ENCODE peak calls at places on chromosomes 6 and 20, in six cellular contexts. One of them, this sample, is unnamed.

GRCh38 chr20:43658068-43658722 is 8.7 kb upstream of the MYBL2 start:
- ATAC-seq in upper lobe of left lung: no peak
- ATAC-seq in A549: peak
- ATAC-seq in GM12878: peak
- ATAC-seq in K562: peak
- ATAC-seq in HepG2: peak
- ATAC-seq in this sample: no peak

GRCh38 chr6:138492113-138492512 is 7.2 kb downstream of the NHSL1 start:
- ATAC-seq in upper lobe of left lung: no peak
- ATAC-seq in A549: no peak
- ATAC-seq in GM12878: peak
- ATAC-seq in K562: no peak
- ATAC-seq in HepG2: peak
- ATAC-seq in this sample: no peak

GRCh38 chr6:85690071-85690470 is 47.4 kb upstream of the SYNCRIP start:
- ATAC-seq in upper lobe of left lung: no peak
- ATAC-seq in A549: no peak
- ATAC-seq in GM12878: no peak
- ATAC-seq in K562: peak
- ATAC-seq in HepG2: peak
- ATAC-seq in this sample: no peak

GRCh38 chr6:55034752-55035151 is 139.6 kb upstream of the HCRTR2 start:
- ATAC-seq in upper lobe of left lung: peak
- ATAC-seq in A549: no peak
- ATAC-seq in GM12878: no peak
- ATAC-seq in K562: no peak
- ATAC-seq in HepG2: no peak
- ATAC-seq in this sample: no peak

GRCh38 chr6:5713519-5713918 is 293.2 kb downstream of the NRN1 start:
- ATAC-seq in upper lobe of left lung: no peak
- ATAC-seq in A549: no peak
- ATAC-seq in GM12878: no peak
- ATAC-seq in K562: no peak
- ATAC-seq in HepG2: peak
- ATAC-seq in this sample: no peak

GRCh38 chr6:168774381-168774780 is 333.4 kb downstream of the SMOC2 start:
- ATAC-seq in upper lobe of left lung: no peak
- ATAC-seq in A549: no peak
- ATAC-seq in GM12878: no peak
- ATAC-seq in K562: no peak
- ATAC-seq in HepG2: no peak
- ATAC-seq in this sample: no peak

GRCh38 chr20:2521369-2522305 is 12.9 kb upstream of the ZNF343 start:
- ATAC-seq in upper lobe of left lung: no peak
- ATAC-seq in A549: no peak
- ATAC-seq in GM12878: peak
- ATAC-seq in K562: no peak
- ATAC-seq in HepG2: no peak
- ATAC-seq in this sample: no peak

GRCh38 chr6:67875877-67876383 is 759.2 kb upstream of the ADGRB3 start:
- ATAC-seq in upper lobe of left lung: no peak
- ATAC-seq in A549: no peak
- ATAC-seq in GM12878: no peak
- ATAC-seq in K562: no peak
- ATAC-seq in HepG2: no peak
- ATAC-seq in this sample: no peak

GRCh38 chr20:53867741-53868351 is 202.5 kb downstream of the BCAS1 start:
- ATAC-seq in upper lobe of left lung: no peak
- ATAC-seq in A549: no peak
- ATAC-seq in GM12878: no peak
- ATAC-seq in K562: no peak
- ATAC-seq in HepG2: no peak
- ATAC-seq in this sample: no peak

GRCh38 chr6:106547053-106547414 is 82.3 kb downstream of the RTN4IP1 start:
- ATAC-seq in upper lobe of left lung: peak
- ATAC-seq in A549: no peak
- ATAC-seq in GM12878: no peak
- ATAC-seq in K562: no peak
- ATAC-seq in HepG2: no peak
- ATAC-seq in this sample: peak

GRCh38 chr6:131789219-131789618 is 18.6 kb upstream of the ENPP1 start:
- ATAC-seq in upper lobe of left lung: no peak
- ATAC-seq in A549: no peak
- ATAC-seq in GM12878: no peak
- ATAC-seq in K562: no peak
- ATAC-seq in HepG2: no peak
- ATAC-seq in this sample: no peak

GRCh38 chr6:39876826-39877225 is 57.4 kb downstream of the MOCS1 start:
- ATAC-seq in upper lobe of left lung: no peak
- ATAC-seq in A549: no peak
- ATAC-seq in GM12878: no peak
- ATAC-seq in K562: no peak
- ATAC-seq in HepG2: no peak
- ATAC-seq in this sample: no peak

GRCh38 chr20:24432057-24432456 is 37.4 kb upstream of the SYNDIG1 start:
- ATAC-seq in upper lobe of left lung: no peak
- ATAC-seq in A549: no peak
- ATAC-seq in GM12878: no peak
- ATAC-seq in K562: no peak
- ATAC-seq in HepG2: no peak
- ATAC-seq in this sample: no peak

GRCh38 chr20:32204485-32205115 is 2.9 kb downstream of the PLAGL2 start:
- ATAC-seq in upper lobe of left lung: no peak
- ATAC-seq in A549: no peak
- ATAC-seq in GM12878: no peak
- ATAC-seq in K562: no peak
- ATAC-seq in HepG2: no peak
- ATAC-seq in this sample: no peak

GRCh38 chr6:12068899-12069557 is 56.9 kb downstream of the HIVEP1 start:
- ATAC-seq in upper lobe of left lung: no peak
- ATAC-seq in A549: no peak
- ATAC-seq in GM12878: peak
- ATAC-seq in K562: no peak
- ATAC-seq in HepG2: no peak
- ATAC-seq in this sample: no peak

GRCh38 chr6:14192186-14192788 is 74.7 kb downstream of the CD83 start:
- ATAC-seq in upper lobe of left lung: no peak
- ATAC-seq in A549: no peak
- ATAC-seq in GM12878: no peak
- ATAC-seq in K562: no peak
- ATAC-seq in HepG2: no peak
- ATAC-seq in this sample: no peak

GRCh38 chr6:151260191-151260590 is 20.4 kb downstream of the AKAP12 start:
- ATAC-seq in upper lobe of left lung: peak
- ATAC-seq in A549: no peak
- ATAC-seq in GM12878: no peak
- ATAC-seq in K562: no peak
- ATAC-seq in HepG2: peak
- ATAC-seq in this sample: no peak

GRCh38 chr6:162509821-162510220 is 217.7 kb downstream of the PRKN start:
- ATAC-seq in upper lobe of left lung: no peak
- ATAC-seq in A549: no peak
- ATAC-seq in GM12878: no peak
- ATAC-seq in K562: no peak
- ATAC-seq in HepG2: no peak
- ATAC-seq in this sample: no peak

GRCh38 chr6:118627724-118628123 is 23.7 kb downstream of the CEP85L start:
- ATAC-seq in upper lobe of left lung: no peak
- ATAC-seq in A549: no peak
- ATAC-seq in GM12878: no peak
- ATAC-seq in K562: no peak
- ATAC-seq in HepG2: no peak
- ATAC-seq in this sample: no peak

GRCh38 chr6:145865175-145865574 is 50.6 kb upstream of the FBXO30 start:
- ATAC-seq in upper lobe of left lung: no peak
- ATAC-seq in A549: no peak
- ATAC-seq in GM12878: peak
- ATAC-seq in K562: no peak
- ATAC-seq in HepG2: no peak
- ATAC-seq in this sample: no peak

GRCh38 chr20:53691811-53692192 is 98.2 kb upstream of the ZNF217 start:
- ATAC-seq in upper lobe of left lung: no peak
- ATAC-seq in A549: peak
- ATAC-seq in GM12878: no peak
- ATAC-seq in K562: no peak
- ATAC-seq in HepG2: no peak
- ATAC-seq in this sample: no peak

GRCh38 chr6:52921743-52922142 is 12.2 kb upstream of the GSTA3 start:
- ATAC-seq in upper lobe of left lung: no peak
- ATAC-seq in A549: no peak
- ATAC-seq in GM12878: no peak
- ATAC-seq in K562: no peak
- ATAC-seq in HepG2: no peak
- ATAC-seq in this sample: no peak

GRCh38 chr6:1770435-1770843 is 160.7 kb downstream of the FOXC1 start:
- ATAC-seq in upper lobe of left lung: no peak
- ATAC-seq in A549: no peak
- ATAC-seq in GM12878: peak
- ATAC-seq in K562: no peak
- ATAC-seq in HepG2: no peak
- ATAC-seq in this sample: no peak

GRCh38 chr6:156783958-156784357 is 6.8 kb downstream of the ARID1B start:
- ATAC-seq in upper lobe of left lung: no peak
- ATAC-seq in A549: no peak
- ATAC-seq in GM12878: no peak
- ATAC-seq in K562: no peak
- ATAC-seq in HepG2: no peak
- ATAC-seq in this sample: no peak

GRCh38 chr6:113879186-113880096 is 22.3 kb downstream of the MARCKS start:
- ATAC-seq in upper lobe of left lung: peak
- ATAC-seq in A549: peak
- ATAC-seq in GM12878: peak
- ATAC-seq in K562: peak
- ATAC-seq in HepG2: peak
- ATAC-seq in this sample: peak

DNA sequence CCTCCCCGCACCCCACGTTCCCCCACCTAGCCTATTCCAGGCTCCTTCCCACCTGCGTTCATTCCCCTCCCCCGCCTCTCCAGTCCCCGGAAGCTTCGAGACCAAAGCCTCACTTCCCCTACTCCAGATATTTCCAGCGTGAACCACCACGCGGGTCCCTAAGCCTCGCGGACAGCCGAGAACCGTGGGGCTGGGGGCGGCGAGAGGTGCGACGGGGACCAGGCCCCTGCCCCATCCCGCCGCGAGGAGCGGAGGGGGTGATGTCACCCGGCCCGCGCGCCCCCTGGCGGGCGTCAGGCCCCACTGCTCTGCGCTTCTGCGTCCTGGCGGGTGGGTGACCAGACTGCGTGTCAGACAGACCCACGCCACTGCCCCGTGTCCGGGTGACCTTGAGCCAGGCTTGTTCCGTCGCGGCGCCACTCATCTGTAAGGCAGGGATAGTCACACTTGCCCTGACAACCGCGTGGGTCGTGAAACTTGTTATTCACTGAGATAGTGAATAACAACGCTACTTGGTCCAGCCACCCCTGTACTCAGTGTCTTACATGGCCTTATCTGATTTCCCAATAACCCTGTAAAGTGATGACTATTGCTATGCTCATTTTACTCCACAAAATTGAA is 9.0 kb upstream of the HSP90AB1 start:
- ATAC-seq in upper lobe of left lung: peak
- ATAC-seq in A549: peak
- ATAC-seq in GM12878: peak
- ATAC-seq in K562: peak
- ATAC-seq in HepG2: peak
- ATAC-seq in this sample: peak
- TF ChIP-seq POLR2A in upper lobe of left lung: peak
- TF ChIP-seq POLR2A in A549: peak
- TF ChIP-seq POLR2A in GM12878: peak
- TF ChIP-seq POLR2A in K562: peak
- TF ChIP-seq POLR2A in HepG2: no peak
- TF ChIP-seq POLR2A in this sample: peak

GRCh38 chr6:73209117-73209516 is 16.2 kb downstream of the KHDC1L start:
- ATAC-seq in upper lobe of left lung: no peak
- ATAC-seq in A549: no peak
- ATAC-seq in GM12878: no peak
- ATAC-seq in K562: no peak
- ATAC-seq in HepG2: no peak
- ATAC-seq in this sample: no peak
- TF ChIP-seq EP300 in upper lobe of left lung: no peak
- TF ChIP-seq EP300 in A549: no peak
- TF ChIP-seq EP300 in GM12878: no peak
- TF ChIP-seq EP300 in K562: no peak
- TF ChIP-seq EP300 in HepG2: no peak
- TF ChIP-seq EP300 in this sample: no peak

GRCh38 chr20:11329271-11329670 is 588.4 kb upstream of the BTBD3 start:
- ATAC-seq in upper lobe of left lung: no peak
- ATAC-seq in A549: no peak
- ATAC-seq in GM12878: no peak
- ATAC-seq in K562: no peak
- ATAC-seq in HepG2: no peak
- ATAC-seq in this sample: no peak
- TF ChIP-seq POLR2A in upper lobe of left lung: no peak
- TF ChIP-seq POLR2A in A549: no peak
- TF ChIP-seq POLR2A in GM12878: no peak
- TF ChIP-seq POLR2A in K562: no peak
- TF ChIP-seq POLR2A in HepG2: no peak
- TF ChIP-seq POLR2A in this sample: no peak

GRCh38 chr6:7938562-7939185 is 28.1 kb upstream of the TXNDC5 start:
- ATAC-seq in upper lobe of left lung: peak
- ATAC-seq in A549: no peak
- ATAC-seq in GM12878: peak
- ATAC-seq in K562: peak
- ATAC-seq in HepG2: peak
- ATAC-seq in this sample: peak
- TF ChIP-seq EP300 in upper lobe of left lung: no peak
- TF ChIP-seq EP300 in A549: no peak
- TF ChIP-seq EP300 in GM12878: no peak
- TF ChIP-seq EP300 in K562: no peak
- TF ChIP-seq EP300 in HepG2: no peak
- TF ChIP-seq EP300 in this sample: no peak

This sample was measured in gastroesophageal sphincter.